ENCODE peak calls at places on chromosomes 2 and 18, in six cellular contexts. R is astrocyte, C is GM23248, E is neural progenitor cell, T is fibroblast of lung, L is HCT116. B is an unnamed sample.

GRCh38 chr2:55918856-55919255 is 4.7 kb downstream of the EFEMP1 start:
- DNase-seq in R (no peak), C (no peak), E (no peak), T (no peak), L (no peak), B (no peak)

GRCh38 chr2:230267556-230267955 is 42.0 kb downstream of the SP140 start:
- DNase-seq in R (no peak), C (no peak), E (no peak), T (no peak), L (no peak), B (no peak)

GRCh38 chr2:9673914-9674481 is 43.2 kb upstream of the YWHAQ start:
- DNase-seq in R (no peak), C (no peak), E (no peak), T (no peak), L (no peak), B (no peak)

GRCh38 chr2:71068218-71069035 is at the start of gene NAGK:
- DNase-seq in R (peak; percentile 87), C (peak; percentile 98), E (peak; percentile 98), T (peak; percentile 95), L (peak; percentile 82), B (peak; percentile 95)

GRCh38 chr2:10542033-10542432 is 93.9 kb upstream of the ODC1 start:
- DNase-seq in R (no peak), C (no peak), E (no peak), T (no peak), L (no peak), B (no peak)

GRCh38 chr2:127531133-127531709 is 4.3 kb upstream of the MYO7B start:
- DNase-seq in R (no peak), C (peak; percentile 56), E (no peak), T (no peak), L (no peak), B (peak; percentile 33)

GRCh38 chr2:147860009-147860408 is 15.2 kb downstream of the ACVR2A start:
- DNase-seq in R (no peak), C (no peak), E (peak; percentile 45), T (no peak), L (no peak), B (no peak)

GRCh38 chr2:241272722-241273551 is 42.5 kb downstream of the HDLBP start:
- DNase-seq in R (peak; percentile 40), C (peak; percentile 88), E (peak; percentile 73), T (peak; percentile 65), L (no peak), B (peak; percentile 39)

GRCh38 chr2:162069200-162069910 is 4.7 kb downstream of the DPP4 start:
- DNase-seq in R (no peak), C (no peak), E (no peak), T (no peak), L (no peak), B (no peak)

GRCh38 chr2:98692090-98692991 is 38.6 kb downstream of the MGAT4A start:
- DNase-seq in R (no peak), C (no peak), E (no peak), T (no peak), L (no peak), B (no peak)

GRCh38 chr18:37188016-37188791 is 359.3 kb downstream of the KIAA1328 start:
- DNase-seq in R (peak; percentile 16), C (peak; percentile 37), E (peak; percentile 54), T (no peak), L (no peak), B (no peak)

GRCh38 chr18:37491526-37491925 is 74.1 kb downstream of the CELF4 start:
- DNase-seq in R (no peak), C (no peak), E (no peak), T (no peak), L (no peak), B (no peak)

GRCh38 chr2:70133521-70134348 is 46.5 kb downstream of the PCBP1 start:
- DNase-seq in R (peak; percentile 93), C (no peak), E (no peak), T (no peak), L (no peak), B (no peak)

GRCh38 chr2:9333591-9334171 is 89.6 kb downstream of the ITGB1BP1 start:
- DNase-seq in R (peak; percentile 85), C (peak; percentile 92), E (peak; percentile 62), T (peak; percentile 87), L (peak; percentile 53), B (peak; percentile 71)

GRCh38 chr2:215782965-215783364 is 230.4 kb downstream of the MREG start:
- DNase-seq in R (no peak), C (no peak), E (no peak), T (no peak), L (no peak), B (no peak)

GRCh38 chr2:215782271-215782670 is 231.1 kb downstream of the MREG start:
- DNase-seq in R (no peak), C (no peak), E (no peak), T (no peak), L (no peak), B (no peak)

GRCh38 chr2:215787565-215788178 is 225.7 kb downstream of the MREG start:
- DNase-seq in R (no peak), C (no peak), E (no peak), T (no peak), L (no peak), B (no peak)

GRCh38 chr2:215780891-215781290 is 232.5 kb downstream of the MREG start:
- DNase-seq in R (no peak), C (no peak), E (no peak), T (no peak), L (no peak), B (no peak)

DNA sequence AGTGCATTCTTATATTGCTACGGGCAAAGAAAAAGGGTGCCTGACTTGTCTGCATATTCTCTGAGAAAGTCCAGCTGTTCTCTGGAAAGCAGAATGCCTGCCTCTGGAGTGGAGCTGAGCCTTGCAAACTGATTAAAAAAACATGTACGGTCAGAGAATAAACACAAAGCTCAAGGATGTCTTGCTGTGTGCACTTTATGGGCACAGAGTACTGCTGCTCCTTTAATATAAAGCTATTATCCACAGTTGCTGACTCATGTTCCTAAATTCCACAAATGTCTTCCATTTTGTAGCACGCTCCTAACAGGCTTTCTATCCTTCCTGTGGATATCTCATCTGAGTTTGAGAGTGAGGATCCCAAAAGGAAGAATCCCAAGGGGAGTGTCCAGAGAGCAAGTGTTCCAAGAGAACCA is 229.0 kb downstream of the MREG start:
- DNase-seq in R (peak; percentile 68), C (peak; percentile 68), E (no peak), T (peak; percentile 97), L (no peak), B (no peak)
- H3K4me2 ChIP-seq in R (peak overlapping the region; percentile 40), C (peak overlapping the region; percentile 4), E (no peak overlapping the region), T (peak overlapping the region; percentile 57), L (no peak overlapping the region), B (no peak overlapping the region)

GRCh38 chr2:99775585-99775984 is 285.8 kb upstream of the REV1 start:
- DNase-seq in R (peak; percentile 64), C (peak; percentile 60), E (no peak), T (no peak), L (no peak), B (no peak)
- TF ChIP-seq EZH2 in R (no peak), C (no peak), E (no peak), T (no peak), L (no peak), B (no peak)

DNA sequence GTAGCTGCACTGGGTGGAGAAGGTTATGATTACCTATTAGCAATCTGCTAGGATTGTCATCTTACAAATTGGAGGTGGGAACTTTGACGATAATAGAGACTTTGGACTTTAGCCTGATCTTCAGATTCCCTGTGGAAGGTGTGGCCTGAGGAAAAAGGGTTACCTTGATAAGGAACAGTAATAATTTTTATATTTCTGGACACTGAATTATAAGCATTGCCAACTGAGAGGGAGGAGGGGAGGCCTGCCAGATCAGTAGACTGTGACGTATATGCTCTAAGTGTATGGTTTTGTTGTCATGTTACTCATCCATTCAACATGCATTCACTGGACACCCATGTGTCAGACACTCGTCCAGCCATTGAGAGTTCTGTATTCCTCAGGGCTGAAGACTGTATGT is 183.3 kb upstream of the FOSL2 start:
- DNase-seq in R (peak; percentile 55), C (no peak), E (no peak), T (no peak), L (no peak), B (no peak)
- H3K4me2 ChIP-seq in R (no peak overlapping the region), C (no peak overlapping the region), E (no peak overlapping the region), T (no peak overlapping the region), L (no peak overlapping the region), B (no peak overlapping the region)

DNA sequence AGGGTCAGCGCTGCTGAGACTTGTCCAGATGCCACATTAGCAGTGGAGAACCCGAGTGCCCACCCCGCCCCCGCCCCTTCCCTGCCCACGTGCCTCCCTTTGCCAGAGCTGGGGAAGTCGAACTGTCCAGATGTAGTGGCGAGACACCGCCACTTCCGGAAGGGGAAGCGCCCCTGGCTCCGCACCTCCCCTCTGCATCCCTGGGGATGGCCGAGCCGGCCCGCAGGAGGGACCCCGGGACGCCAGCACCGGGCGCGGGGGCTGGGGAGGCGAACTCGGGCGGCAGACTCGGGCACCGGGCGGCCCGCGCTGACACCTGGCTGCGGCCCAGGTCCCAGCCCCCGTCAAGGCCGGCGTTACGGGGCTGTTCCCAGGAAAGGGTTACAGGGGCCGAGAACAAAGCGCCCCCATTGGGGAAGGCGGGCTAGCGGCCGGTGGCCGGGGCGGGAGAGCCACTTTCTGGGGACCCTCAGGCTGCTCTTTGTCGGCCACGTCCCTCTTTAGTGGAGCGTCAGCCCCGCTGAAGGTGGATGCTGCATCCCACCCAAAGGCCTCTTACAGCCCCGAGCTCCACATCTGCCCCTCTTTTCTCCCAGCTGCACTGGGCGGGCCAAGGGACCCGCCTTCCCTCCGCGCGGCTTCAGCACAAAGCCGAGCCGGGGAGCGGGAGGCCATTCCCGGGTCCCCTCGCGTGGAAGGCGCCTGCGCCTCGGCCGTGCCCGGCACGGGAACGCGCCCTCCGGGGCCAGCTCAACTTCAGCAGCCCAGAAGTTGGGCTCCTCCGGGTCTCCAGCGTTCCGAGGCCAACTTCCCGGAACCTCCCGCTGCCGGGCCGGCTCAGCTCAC is 1.4 kb downstream of the SDC1 start:
- DNase-seq in R (peak; percentile 40), C (peak; percentile 79), E (peak; percentile 72), T (peak; percentile 57), L (no peak), B (no peak)
- TF ChIP-seq EZH2 in R (no peak), C (no peak), E (no peak), T (no peak), L (no peak), B (no peak)

B was measured in mammary epithelial cell.